ENCODE peak calls at places on chromosomes 12 and 14, in nine cellular contexts. U is fibroblast of lung; D is coronary artery; T is CD4-positive, alpha-beta T cell; W is endothelial cell; Q is testis; A is GM20000; K is lower leg skin; L is nephron progenitor cell. C is an unnamed sample.

GRCh38 chr14:101499513-101499912 is 61.8 kb upstream of the DIO3 start:
- DNase-seq in U (no peak), D (peak; percentile 21), T (no peak), W (no peak), Q (no peak), A (no peak), K (no peak), L (no peak), C (no peak)

GRCh38 chr12:117098361-117099217 is 627 bp downstream of the TESC start:
- DNase-seq in U (no peak), D (no peak), T (no peak), W (no peak), Q (no peak), A (peak; percentile 69), K (no peak), L (peak; percentile 20), C (no peak)

GRCh38 chr14:72744416-72745120 is 149.3 kb downstream of the DPF3 start:
- DNase-seq in U (no peak), D (no peak), T (no peak), W (no peak), Q (no peak), A (no peak), K (peak; percentile 4), L (no peak), C (no peak)

GRCh38 chr12:53688134-53688533 is 12.3 kb upstream of the ATP5MC2 start:
- DNase-seq in U (no peak), D (no peak), T (no peak), W (no peak), Q (no peak), A (no peak), K (no peak), L (no peak), C (no peak)

GRCh38 chr14:21924479-21924878 is 250.9 kb upstream of the OR4E1 start:
- DNase-seq in U (no peak), D (no peak), T (peak; percentile 43), W (no peak), Q (no peak), A (peak; percentile 13), K (no peak), L (no peak), C (no peak)

GRCh38 chr12:75438052-75438754 is 42.4 kb upstream of the GLIPR1 start:
- DNase-seq in U (no peak), D (no peak), T (no peak), W (no peak), Q (no peak), A (no peak), K (no peak), L (no peak), C (peak; percentile 42)

GRCh38 chr12:124321040-124321481 is 26.2 kb downstream of the RFLNA start:
- DNase-seq in U (peak; percentile 25), D (no peak), T (peak; percentile 45), W (peak; percentile 86), Q (peak; percentile 73), A (peak; percentile 87), K (peak; percentile 43), L (peak; percentile 82), C (peak; percentile 60)

GRCh38 chr12:92439397-92439779 is 263.4 kb upstream of the PLEKHG7 start:
- DNase-seq in U (peak; percentile 30), D (no peak), T (no peak), W (no peak), Q (no peak), A (no peak), K (peak; percentile 67), L (no peak), C (peak; percentile 61)

GRCh38 chr14:75771614-75772013 is 110.6 kb downstream of the TTLL5 start:
- DNase-seq in U (no peak), D (no peak), T (no peak), W (no peak), Q (no peak), A (no peak), K (no peak), L (no peak), C (no peak)

GRCh38 chr12:57031228-57031670 is 14.9 kb upstream of the TAC3 start:
- DNase-seq in U (no peak), D (no peak), T (no peak), W (no peak), Q (no peak), A (peak; percentile 38), K (no peak), L (no peak), C (no peak)

GRCh38 chr12:109461049-109461845 is 15.9 kb downstream of the KCTD10 start:
- DNase-seq in U (peak; percentile 52), D (no peak), T (no peak), W (no peak), Q (no peak), A (peak; percentile 32), K (no peak), L (no peak), C (peak; percentile 64)

GRCh38 chr14:77052281-77053044 is 24.0 kb upstream of the IRF2BPL start:
- DNase-seq in U (no peak), D (peak; percentile 76), T (no peak), W (no peak), Q (no peak), A (no peak), K (no peak), L (no peak), C (no peak)

GRCh38 chr14:22905627-22906026 is 13.3 kb downstream of the RBM23 start:
- DNase-seq in U (no peak), D (no peak), T (no peak), W (no peak), Q (no peak), A (no peak), K (no peak), L (no peak), C (no peak)

GRCh38 chr14:52960627-52961026 is 9.8 kb upstream of the FERMT2 start:
- DNase-seq in U (no peak), D (no peak), T (no peak), W (no peak), Q (no peak), A (no peak), K (no peak), L (no peak), C (no peak)

GRCh38 chr14:69002069-69002468 is 23.0 kb upstream of the ACTN1 start:
- DNase-seq in U (no peak), D (no peak), T (no peak), W (peak; percentile 8), Q (peak; percentile 32), A (no peak), K (no peak), L (no peak), C (peak; percentile 52)

DNA sequence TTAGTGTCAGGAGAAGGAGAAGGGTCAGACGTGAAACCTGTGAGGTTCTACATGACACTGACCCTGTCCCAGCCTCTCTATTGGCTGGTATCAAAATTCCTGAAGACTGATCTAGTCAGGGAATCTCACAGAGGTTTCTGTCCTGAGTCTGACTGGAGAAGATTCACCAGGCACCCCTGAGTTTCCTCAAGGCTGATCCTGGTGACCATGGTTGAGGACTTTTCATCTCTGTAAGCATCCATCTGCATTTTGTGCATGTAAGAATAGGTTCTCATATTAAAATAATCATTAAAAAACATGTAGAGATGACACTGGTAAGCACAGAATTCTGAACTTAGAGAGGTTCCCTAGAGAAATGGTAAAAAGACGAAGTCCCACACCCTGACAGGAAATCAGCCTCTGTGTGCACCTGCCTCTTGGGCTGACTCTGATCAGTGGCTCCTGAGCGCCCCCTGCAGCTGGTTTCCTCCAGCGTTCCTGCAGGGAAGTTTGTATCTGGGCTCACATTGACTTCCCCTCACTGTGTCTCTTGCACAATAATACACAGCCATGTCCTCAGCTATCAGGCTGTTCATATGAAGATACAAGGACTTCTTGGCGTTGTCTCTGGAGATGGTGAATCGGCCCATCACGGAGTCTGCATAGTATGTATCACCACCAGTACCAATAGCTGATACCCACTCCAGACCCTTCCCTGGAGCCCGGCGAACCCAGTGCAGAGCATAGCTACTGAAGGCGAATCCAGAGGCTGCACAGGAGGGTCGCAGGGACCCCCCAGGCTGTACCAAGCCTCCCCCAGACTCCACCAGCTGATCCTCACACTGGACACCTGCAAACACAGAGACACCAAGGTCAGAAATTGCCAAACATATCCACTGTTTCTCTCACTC is 991.9 kb downstream of the TMEM121 start:
- DNase-seq in U (no peak), D (no peak), T (peak; percentile 87), W (no peak), Q (peak; percentile 72), A (peak; percentile 62), K (no peak), L (no peak), C (no peak)
- TF ChIP-seq CTCF in U (no peak), D (no peak), T (peak; percentile 77), W (no peak), Q (peak; percentile 18), A (peak; percentile 58), K (no peak), L (no peak), C (no peak)

GRCh38 chr12:104823985-104824441 is 134.1 kb downstream of the SLC41A2 start:
- DNase-seq in U (no peak), D (no peak), T (no peak), W (no peak), Q (no peak), A (no peak), K (peak; percentile 16), L (no peak), C (no peak)

GRCh38 chr12:104828015-104828414 is 130.1 kb downstream of the SLC41A2 start:
- DNase-seq in U (no peak), D (no peak), T (no peak), W (no peak), Q (no peak), A (no peak), K (no peak), L (no peak), C (no peak)

GRCh38 chr12:104827587-104827986 is 130.5 kb downstream of the SLC41A2 start:
- DNase-seq in U (peak; percentile 26), D (no peak), T (no peak), W (peak; percentile 20), Q (no peak), A (no peak), K (no peak), L (no peak), C (peak; percentile 14)

DNA sequence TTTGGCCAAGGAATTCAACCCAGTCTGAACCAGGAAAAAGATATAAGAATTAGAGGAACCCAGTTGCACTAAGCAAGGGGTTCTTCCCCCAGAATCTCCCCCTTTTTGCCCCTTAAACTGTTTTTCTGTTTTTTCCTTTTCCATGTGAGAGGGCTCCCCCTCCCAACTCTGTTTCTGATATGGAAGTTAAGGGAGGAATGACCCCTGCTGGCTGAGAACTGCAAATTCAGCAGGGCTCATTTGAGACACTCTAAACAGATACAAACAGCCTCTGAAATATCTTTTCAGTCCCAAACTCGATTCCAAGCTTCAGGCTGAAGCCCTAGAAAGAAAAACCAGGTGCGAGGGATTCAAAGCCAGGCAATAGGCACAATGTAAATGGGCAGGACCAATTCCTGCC is 132.7 kb downstream of the SLC41A2 start:
- DNase-seq in U (peak; percentile 18), D (no peak), T (no peak), W (no peak), Q (no peak), A (no peak), K (no peak), L (no peak), C (peak; percentile 23)
- TF ChIP-seq CTCF in U (no peak), D (no peak), T (no peak), W (no peak), Q (peak; percentile 2), A (peak; percentile 3), K (no peak), L (no peak), C (peak; percentile 46)

GRCh38 chr12:2052861-2053674 is at the start of gene CACNA1C:
- DNase-seq in U (peak; percentile 59), D (no peak), T (no peak), W (peak; percentile 69), Q (peak; percentile 59), A (peak; percentile 67), K (no peak), L (peak; percentile 81), C (peak; percentile 66)
- TF ChIP-seq CTCF in U (peak; percentile 12), D (no peak), T (no peak), W (no peak), Q (peak; percentile 21), A (no peak), K (no peak), L (no peak), C (peak; percentile 40)

GRCh38 chr12:78198896-78199295 is 368.2 kb downstream of the NAV3 start:
- DNase-seq in U (no peak), D (no peak), T (no peak), W (no peak), Q (no peak), A (no peak), K (no peak), L (no peak), C (no peak)
- TF ChIP-seq CTCF in U (no peak), D (no peak), T (no peak), W (no peak), Q (no peak), A (no peak), K (no peak), L (no peak), C (no peak)

C was measured in choroid plexus epithelial cell.